ENCODE peak calls at places on chromosomes 13 and 19, in ten cellular contexts. One of them, this sample, is unnamed.

GRCh38 chr19:17555929-17556813 is 722 bp downstream of the COLGALT1 start:
- DNase-seq in naive thymus-derived CD4-positive, alpha-beta T cell: no peak
- DNase-seq in IMR-90: peak
- DNase-seq in Panc1: no peak
- DNase-seq in cardiac muscle cell: peak
- DNase-seq in uterus: peak
- DNase-seq in CD4-positive, alpha-beta T cell: peak
- DNase-seq in RWPE1: no peak
- DNase-seq in A549: no peak
- DNase-seq in effector memory CD4-positive, alpha-beta T cell: no peak
- DNase-seq in this sample: peak

GRCh38 chr19:11286312-11286974 is 9.5 kb upstream of the TSPAN16 start:
- DNase-seq in naive thymus-derived CD4-positive, alpha-beta T cell: no peak
- DNase-seq in IMR-90: peak
- DNase-seq in Panc1: no peak
- DNase-seq in cardiac muscle cell: peak
- DNase-seq in uterus: no peak
- DNase-seq in CD4-positive, alpha-beta T cell: no peak
- DNase-seq in RWPE1: no peak
- DNase-seq in A549: no peak
- DNase-seq in effector memory CD4-positive, alpha-beta T cell: no peak
- DNase-seq in this sample: no peak

GRCh38 chr19:14112809-14113385 is 4.7 kb downstream of the PRKACA start:
- DNase-seq in naive thymus-derived CD4-positive, alpha-beta T cell: no peak
- DNase-seq in IMR-90: no peak
- DNase-seq in Panc1: no peak
- DNase-seq in cardiac muscle cell: peak
- DNase-seq in uterus: peak
- DNase-seq in CD4-positive, alpha-beta T cell: no peak
- DNase-seq in RWPE1: no peak
- DNase-seq in A549: no peak
- DNase-seq in effector memory CD4-positive, alpha-beta T cell: no peak
- DNase-seq in this sample: no peak

GRCh38 chr13:108957369-108958012 is 328.1 kb downstream of the MYO16 start:
- DNase-seq in naive thymus-derived CD4-positive, alpha-beta T cell: no peak
- DNase-seq in IMR-90: peak
- DNase-seq in Panc1: no peak
- DNase-seq in cardiac muscle cell: peak
- DNase-seq in uterus: no peak
- DNase-seq in CD4-positive, alpha-beta T cell: no peak
- DNase-seq in RWPE1: peak
- DNase-seq in A549: peak
- DNase-seq in effector memory CD4-positive, alpha-beta T cell: no peak
- DNase-seq in this sample: no peak

GRCh38 chr13:77868717-77869116 is 49.9 kb downstream of the EDNRB start:
- DNase-seq in naive thymus-derived CD4-positive, alpha-beta T cell: no peak
- DNase-seq in IMR-90: peak
- DNase-seq in Panc1: no peak
- DNase-seq in cardiac muscle cell: no peak
- DNase-seq in uterus: no peak
- DNase-seq in CD4-positive, alpha-beta T cell: no peak
- DNase-seq in RWPE1: no peak
- DNase-seq in A549: no peak
- DNase-seq in effector memory CD4-positive, alpha-beta T cell: no peak
- DNase-seq in this sample: no peak

GRCh38 chr13:90105276-90105675 is 1242.2 kb upstream of the MIR17HG start:
- DNase-seq in naive thymus-derived CD4-positive, alpha-beta T cell: no peak
- DNase-seq in IMR-90: no peak
- DNase-seq in Panc1: no peak
- DNase-seq in cardiac muscle cell: peak
- DNase-seq in uterus: no peak
- DNase-seq in CD4-positive, alpha-beta T cell: no peak
- DNase-seq in RWPE1: peak
- DNase-seq in A549: no peak
- DNase-seq in effector memory CD4-positive, alpha-beta T cell: no peak
- DNase-seq in this sample: no peak

GRCh38 chr13:40170982-40171381 is 495.5 kb downstream of the FOXO1 start:
- DNase-seq in naive thymus-derived CD4-positive, alpha-beta T cell: no peak
- DNase-seq in IMR-90: no peak
- DNase-seq in Panc1: no peak
- DNase-seq in cardiac muscle cell: no peak
- DNase-seq in uterus: no peak
- DNase-seq in CD4-positive, alpha-beta T cell: no peak
- DNase-seq in RWPE1: no peak
- DNase-seq in A549: no peak
- DNase-seq in effector memory CD4-positive, alpha-beta T cell: no peak
- DNase-seq in this sample: no peak

GRCh38 chr13:111344471-111345191 is 24.2 kb downstream of the TEX29 start:
- DNase-seq in naive thymus-derived CD4-positive, alpha-beta T cell: no peak
- DNase-seq in IMR-90: peak
- DNase-seq in Panc1: no peak
- DNase-seq in cardiac muscle cell: peak
- DNase-seq in uterus: no peak
- DNase-seq in CD4-positive, alpha-beta T cell: no peak
- DNase-seq in RWPE1: peak
- DNase-seq in A549: no peak
- DNase-seq in effector memory CD4-positive, alpha-beta T cell: no peak
- DNase-seq in this sample: no peak

GRCh38 chr13:24264976-24265375 is 44.4 kb upstream of the C1QTNF9 start:
- DNase-seq in naive thymus-derived CD4-positive, alpha-beta T cell: peak
- DNase-seq in IMR-90: no peak
- DNase-seq in Panc1: no peak
- DNase-seq in cardiac muscle cell: no peak
- DNase-seq in uterus: no peak
- DNase-seq in CD4-positive, alpha-beta T cell: peak
- DNase-seq in RWPE1: no peak
- DNase-seq in A549: no peak
- DNase-seq in effector memory CD4-positive, alpha-beta T cell: peak
- DNase-seq in this sample: no peak

GRCh38 chr19:38953677-38954076 is 21.9 kb downstream of the FBXO17 start:
- DNase-seq in naive thymus-derived CD4-positive, alpha-beta T cell: no peak
- DNase-seq in IMR-90: no peak
- DNase-seq in Panc1: no peak
- DNase-seq in cardiac muscle cell: no peak
- DNase-seq in uterus: no peak
- DNase-seq in CD4-positive, alpha-beta T cell: no peak
- DNase-seq in RWPE1: no peak
- DNase-seq in A549: no peak
- DNase-seq in effector memory CD4-positive, alpha-beta T cell: no peak
- DNase-seq in this sample: no peak

GRCh38 chr19:18390075-18390909 is 4.3 kb downstream of the GDF15 start:
- DNase-seq in naive thymus-derived CD4-positive, alpha-beta T cell: no peak
- DNase-seq in IMR-90: no peak
- DNase-seq in Panc1: no peak
- DNase-seq in cardiac muscle cell: peak
- DNase-seq in uterus: no peak
- DNase-seq in CD4-positive, alpha-beta T cell: no peak
- DNase-seq in RWPE1: no peak
- DNase-seq in A549: no peak
- DNase-seq in effector memory CD4-positive, alpha-beta T cell: no peak
- DNase-seq in this sample: no peak

GRCh38 chr19:42282036-42282762 is 13.1 kb downstream of the CIC start:
- DNase-seq in naive thymus-derived CD4-positive, alpha-beta T cell: no peak
- DNase-seq in IMR-90: peak
- DNase-seq in Panc1: no peak
- DNase-seq in cardiac muscle cell: no peak
- DNase-seq in uterus: peak
- DNase-seq in CD4-positive, alpha-beta T cell: no peak
- DNase-seq in RWPE1: no peak
- DNase-seq in A549: peak
- DNase-seq in effector memory CD4-positive, alpha-beta T cell: no peak
- DNase-seq in this sample: no peak

GRCh38 chr13:98821372-98822237 is 69.1 kb upstream of the SLC15A1 start:
- DNase-seq in naive thymus-derived CD4-positive, alpha-beta T cell: no peak
- DNase-seq in IMR-90: no peak
- DNase-seq in Panc1: no peak
- DNase-seq in cardiac muscle cell: peak
- DNase-seq in uterus: peak
- DNase-seq in CD4-positive, alpha-beta T cell: no peak
- DNase-seq in RWPE1: no peak
- DNase-seq in A549: no peak
- DNase-seq in effector memory CD4-positive, alpha-beta T cell: no peak
- DNase-seq in this sample: no peak
- H3K27ac ChIP-seq in naive thymus-derived CD4-positive, alpha-beta T cell: no peak
- H3K27ac ChIP-seq in IMR-90: no peak
- H3K27ac ChIP-seq in Panc1: no peak
- H3K27ac ChIP-seq in cardiac muscle cell: peak
- H3K27ac ChIP-seq in uterus: peak
- H3K27ac ChIP-seq in CD4-positive, alpha-beta T cell: no peak
- H3K27ac ChIP-seq in RWPE1: no peak
- H3K27ac ChIP-seq in A549: peak
- H3K27ac ChIP-seq in effector memory CD4-positive, alpha-beta T cell: no peak
- H3K27ac ChIP-seq in this sample: no peak

DNA sequence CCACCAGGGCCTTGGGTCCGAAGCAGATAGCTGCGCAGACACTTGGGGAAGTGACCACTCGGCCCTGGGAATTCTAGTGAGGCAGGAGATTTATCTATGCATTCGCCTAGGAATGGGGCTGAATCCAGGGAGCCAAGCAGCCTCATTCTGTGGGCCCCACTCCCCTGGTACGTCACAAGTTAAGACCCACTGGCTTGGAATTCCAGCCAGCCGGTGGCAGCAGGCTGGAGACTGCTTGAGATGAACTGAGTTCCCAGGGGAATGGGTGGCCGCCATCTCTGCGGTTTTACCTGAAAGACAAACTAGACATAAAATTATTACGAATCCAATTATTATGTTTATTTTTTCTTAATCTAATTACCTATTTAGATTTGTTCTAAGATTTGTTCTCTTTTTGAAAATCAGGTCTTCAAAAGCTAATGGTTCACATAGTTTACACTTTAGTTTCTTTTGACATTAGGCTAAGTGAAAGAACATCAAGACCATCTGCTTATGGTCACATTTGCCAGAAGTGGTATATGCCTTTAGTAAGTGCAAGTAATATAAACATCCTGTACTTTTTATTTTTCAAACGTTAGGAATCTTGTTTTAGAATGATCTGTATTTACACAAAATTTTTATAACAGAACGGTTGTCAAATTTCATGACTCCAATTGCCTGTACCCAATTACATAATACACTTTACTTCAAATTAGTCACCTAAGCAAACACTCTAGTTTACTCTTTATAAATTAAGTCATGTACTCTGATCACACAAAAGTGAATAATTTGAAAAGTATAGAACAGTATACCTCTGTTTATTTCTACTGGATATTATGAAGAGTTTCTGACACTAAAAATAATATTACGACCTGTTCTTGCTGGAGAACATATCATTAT is 74.4 kb downstream of the SLITRK6 start:
- DNase-seq in naive thymus-derived CD4-positive, alpha-beta T cell: no peak
- DNase-seq in IMR-90: peak
- DNase-seq in Panc1: peak
- DNase-seq in cardiac muscle cell: no peak
- DNase-seq in uterus: no peak
- DNase-seq in CD4-positive, alpha-beta T cell: no peak
- DNase-seq in RWPE1: no peak
- DNase-seq in A549: no peak
- DNase-seq in effector memory CD4-positive, alpha-beta T cell: no peak
- DNase-seq in this sample: no peak
- H3K27ac ChIP-seq in naive thymus-derived CD4-positive, alpha-beta T cell: no peak
- H3K27ac ChIP-seq in IMR-90: peak
- H3K27ac ChIP-seq in Panc1: no peak
- H3K27ac ChIP-seq in cardiac muscle cell: no peak
- H3K27ac ChIP-seq in uterus: no peak
- H3K27ac ChIP-seq in CD4-positive, alpha-beta T cell: no peak
- H3K27ac ChIP-seq in RWPE1: no peak
- H3K27ac ChIP-seq in A549: peak
- H3K27ac ChIP-seq in effector memory CD4-positive, alpha-beta T cell: no peak
- H3K27ac ChIP-seq in this sample: no peak

GRCh38 chr13:101140087-101140770 is 276.1 kb downstream of the NALCN start:
- DNase-seq in naive thymus-derived CD4-positive, alpha-beta T cell: no peak
- DNase-seq in IMR-90: no peak
- DNase-seq in Panc1: no peak
- DNase-seq in cardiac muscle cell: no peak
- DNase-seq in uterus: no peak
- DNase-seq in CD4-positive, alpha-beta T cell: no peak
- DNase-seq in RWPE1: no peak
- DNase-seq in A549: no peak
- DNase-seq in effector memory CD4-positive, alpha-beta T cell: no peak
- DNase-seq in this sample: no peak

GRCh38 chr13:101140936-101141335 is 275.4 kb downstream of the NALCN start:
- DNase-seq in naive thymus-derived CD4-positive, alpha-beta T cell: no peak
- DNase-seq in IMR-90: no peak
- DNase-seq in Panc1: no peak
- DNase-seq in cardiac muscle cell: no peak
- DNase-seq in uterus: no peak
- DNase-seq in CD4-positive, alpha-beta T cell: no peak
- DNase-seq in RWPE1: no peak
- DNase-seq in A549: no peak
- DNase-seq in effector memory CD4-positive, alpha-beta T cell: no peak
- DNase-seq in this sample: no peak

GRCh38 chr13:101144808-101145419 is 271.4 kb downstream of the NALCN start:
- DNase-seq in naive thymus-derived CD4-positive, alpha-beta T cell: no peak
- DNase-seq in IMR-90: peak
- DNase-seq in Panc1: no peak
- DNase-seq in cardiac muscle cell: peak
- DNase-seq in uterus: no peak
- DNase-seq in CD4-positive, alpha-beta T cell: no peak
- DNase-seq in RWPE1: peak
- DNase-seq in A549: no peak
- DNase-seq in effector memory CD4-positive, alpha-beta T cell: no peak
- DNase-seq in this sample: no peak

GRCh38 chr13:101139076-101139475 is 277.2 kb downstream of the NALCN start:
- DNase-seq in naive thymus-derived CD4-positive, alpha-beta T cell: no peak
- DNase-seq in IMR-90: no peak
- DNase-seq in Panc1: no peak
- DNase-seq in cardiac muscle cell: no peak
- DNase-seq in uterus: no peak
- DNase-seq in CD4-positive, alpha-beta T cell: no peak
- DNase-seq in RWPE1: peak
- DNase-seq in A549: no peak
- DNase-seq in effector memory CD4-positive, alpha-beta T cell: no peak
- DNase-seq in this sample: no peak
- H3K27ac ChIP-seq in naive thymus-derived CD4-positive, alpha-beta T cell: no peak
- H3K27ac ChIP-seq in IMR-90: no peak
- H3K27ac ChIP-seq in Panc1: no peak
- H3K27ac ChIP-seq in cardiac muscle cell: no peak
- H3K27ac ChIP-seq in uterus: no peak
- H3K27ac ChIP-seq in CD4-positive, alpha-beta T cell: no peak
- H3K27ac ChIP-seq in RWPE1: no peak
- H3K27ac ChIP-seq in A549: no peak
- H3K27ac ChIP-seq in effector memory CD4-positive, alpha-beta T cell: no peak
- H3K27ac ChIP-seq in this sample: no peak

DNA sequence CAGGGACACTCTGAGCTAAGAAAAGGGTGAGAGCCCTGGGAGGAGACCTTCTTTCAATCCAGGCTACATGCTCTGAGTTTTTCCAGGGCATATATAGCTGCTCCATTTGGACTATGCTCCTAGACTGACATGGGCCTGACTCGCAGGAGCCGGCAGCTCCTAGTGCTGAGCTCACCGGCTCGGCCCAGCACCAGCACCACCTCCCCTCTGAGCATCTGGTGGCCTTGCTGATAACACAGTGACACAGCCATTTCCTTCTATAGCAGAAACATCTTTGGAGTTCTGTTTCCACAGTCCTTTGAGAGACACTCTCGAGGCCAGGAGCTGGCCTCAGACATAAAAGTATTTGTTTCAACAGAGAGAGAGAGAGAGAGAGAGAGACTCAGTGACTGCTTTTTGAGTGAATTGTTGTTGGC is 184.9 kb downstream of the TM9SF2 start:
- DNase-seq in naive thymus-derived CD4-positive, alpha-beta T cell: no peak
- DNase-seq in IMR-90: peak
- DNase-seq in Panc1: no peak
- DNase-seq in cardiac muscle cell: peak
- DNase-seq in uterus: no peak
- DNase-seq in CD4-positive, alpha-beta T cell: no peak
- DNase-seq in RWPE1: no peak
- DNase-seq in A549: no peak
- DNase-seq in effector memory CD4-positive, alpha-beta T cell: no peak
- DNase-seq in this sample: no peak
- H3K27ac ChIP-seq in naive thymus-derived CD4-positive, alpha-beta T cell: no peak
- H3K27ac ChIP-seq in IMR-90: no peak
- H3K27ac ChIP-seq in Panc1: no peak
- H3K27ac ChIP-seq in cardiac muscle cell: peak
- H3K27ac ChIP-seq in uterus: no peak
- H3K27ac ChIP-seq in CD4-positive, alpha-beta T cell: no peak
- H3K27ac ChIP-seq in RWPE1: no peak
- H3K27ac ChIP-seq in A549: no peak
- H3K27ac ChIP-seq in effector memory CD4-positive, alpha-beta T cell: no peak
- H3K27ac ChIP-seq in this sample: no peak